ENCODE peak calls at places on chromosomes 6 and 20, in six cellular contexts. One of them, this sample, is unnamed. For H3K27me3, the result is how much of the 10 kb centered on the place peaks cover.

GRCh38 chr6:12582421-12583110 is 134.0 kb upstream of the PHACTR1 start:
- DNase-seq in small intestine: no peak
- DNase-seq in cardiac muscle cell: no peak
- DNase-seq in dorsolateral prefrontal cortex: no peak
- DNase-seq in HepG2: no peak
- DNase-seq in tibial nerve: no peak
- DNase-seq in this sample: no peak

GRCh38 chr20:1389703-1390385 is 3.0 kb downstream of the FKBP1A start:
- DNase-seq in small intestine: peak
- DNase-seq in cardiac muscle cell: no peak
- DNase-seq in dorsolateral prefrontal cortex: no peak
- DNase-seq in HepG2: no peak
- DNase-seq in tibial nerve: no peak
- DNase-seq in this sample: no peak

GRCh38 chr6:43997342-43997677 is 129.9 kb downstream of the MRPL14 start:
- DNase-seq in small intestine: peak
- DNase-seq in cardiac muscle cell: no peak
- DNase-seq in dorsolateral prefrontal cortex: peak
- DNase-seq in HepG2: no peak
- DNase-seq in tibial nerve: no peak
- DNase-seq in this sample: no peak

GRCh38 chr6:53979468-53980067 is 131.7 kb upstream of the MLIP start:
- DNase-seq in small intestine: peak
- DNase-seq in cardiac muscle cell: peak
- DNase-seq in dorsolateral prefrontal cortex: no peak
- DNase-seq in HepG2: peak
- DNase-seq in tibial nerve: no peak
- DNase-seq in this sample: peak

GRCh38 chr6:26128013-26128771 is 41.0 kb downstream of the HFE start:
- DNase-seq in small intestine: no peak
- DNase-seq in cardiac muscle cell: no peak
- DNase-seq in dorsolateral prefrontal cortex: no peak
- DNase-seq in HepG2: no peak
- DNase-seq in tibial nerve: no peak
- DNase-seq in this sample: no peak

GRCh38 chr6:87391334-87391733 is 16.4 kb upstream of the CFAP206 start:
- DNase-seq in small intestine: peak
- DNase-seq in cardiac muscle cell: peak
- DNase-seq in dorsolateral prefrontal cortex: no peak
- DNase-seq in HepG2: peak
- DNase-seq in tibial nerve: no peak
- DNase-seq in this sample: peak

GRCh38 chr6:36276581-36277536 is 7.0 kb downstream of the PNPLA1 start:
- DNase-seq in small intestine: no peak
- DNase-seq in cardiac muscle cell: no peak
- DNase-seq in dorsolateral prefrontal cortex: no peak
- DNase-seq in HepG2: no peak
- DNase-seq in tibial nerve: no peak
- DNase-seq in this sample: no peak

GRCh38 chr6:101117397-101118185 is 236.5 kb upstream of the ASCC3 start:
- DNase-seq in small intestine: peak
- DNase-seq in cardiac muscle cell: peak
- DNase-seq in dorsolateral prefrontal cortex: no peak
- DNase-seq in HepG2: no peak
- DNase-seq in tibial nerve: no peak
- DNase-seq in this sample: peak

GRCh38 chr6:116550796-116551195 is 2.8 kb upstream of the CALHM4 start:
- DNase-seq in small intestine: no peak
- DNase-seq in cardiac muscle cell: no peak
- DNase-seq in dorsolateral prefrontal cortex: no peak
- DNase-seq in HepG2: peak
- DNase-seq in tibial nerve: no peak
- DNase-seq in this sample: no peak

DNA sequence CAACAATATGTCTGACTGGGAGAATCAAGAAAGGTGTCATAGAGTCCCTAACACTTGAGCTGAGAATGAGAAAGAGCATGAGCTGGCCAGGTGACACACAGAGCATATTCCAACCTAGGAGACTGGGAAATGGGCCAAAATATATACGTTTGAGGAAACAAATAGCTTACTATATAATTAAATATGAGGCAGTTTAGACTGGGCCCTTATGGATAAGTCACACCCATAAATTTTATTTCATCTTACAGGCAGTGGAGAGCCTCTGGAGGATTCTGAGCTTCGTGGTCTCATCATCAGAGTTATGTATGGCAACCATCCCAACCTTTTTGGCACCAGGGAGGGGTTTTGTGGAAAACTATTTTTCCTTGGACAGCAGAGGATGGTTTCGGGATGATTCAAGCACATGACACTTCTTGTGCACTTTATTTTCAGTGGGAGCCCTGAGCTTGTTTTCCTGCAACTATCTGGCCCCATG is 12.9 kb upstream of the NQO2 start:
- DNase-seq in small intestine: peak
- DNase-seq in cardiac muscle cell: no peak
- DNase-seq in dorsolateral prefrontal cortex: no peak
- DNase-seq in HepG2: no peak
- DNase-seq in tibial nerve: no peak
- DNase-seq in this sample: no peak
- H3K27me3 ChIP-seq in small intestine: under half
- H3K27me3 ChIP-seq in cardiac muscle cell: under half
- H3K27me3 ChIP-seq in dorsolateral prefrontal cortex: under half
- H3K27me3 ChIP-seq in HepG2: under half
- H3K27me3 ChIP-seq in tibial nerve: under half
- H3K27me3 ChIP-seq in this sample: under half

GRCh38 chr6:170286934-170287265 is 4.0 kb downstream of the DLL1 start:
- DNase-seq in small intestine: no peak
- DNase-seq in cardiac muscle cell: no peak
- DNase-seq in dorsolateral prefrontal cortex: no peak
- DNase-seq in HepG2: no peak
- DNase-seq in tibial nerve: no peak
- DNase-seq in this sample: no peak

GRCh38 chr6:170285482-170285881 is 5.4 kb downstream of the DLL1 start:
- DNase-seq in small intestine: no peak
- DNase-seq in cardiac muscle cell: no peak
- DNase-seq in dorsolateral prefrontal cortex: no peak
- DNase-seq in HepG2: no peak
- DNase-seq in tibial nerve: no peak
- DNase-seq in this sample: no peak

GRCh38 chr6:170287371-170287876 is 3.5 kb downstream of the DLL1 start:
- DNase-seq in small intestine: no peak
- DNase-seq in cardiac muscle cell: no peak
- DNase-seq in dorsolateral prefrontal cortex: no peak
- DNase-seq in HepG2: no peak
- DNase-seq in tibial nerve: no peak
- DNase-seq in this sample: no peak

GRCh38 chr6:170284866-170285469 is 5.9 kb downstream of the DLL1 start:
- DNase-seq in small intestine: no peak
- DNase-seq in cardiac muscle cell: no peak
- DNase-seq in dorsolateral prefrontal cortex: no peak
- DNase-seq in HepG2: no peak
- DNase-seq in tibial nerve: no peak
- DNase-seq in this sample: no peak

DNA sequence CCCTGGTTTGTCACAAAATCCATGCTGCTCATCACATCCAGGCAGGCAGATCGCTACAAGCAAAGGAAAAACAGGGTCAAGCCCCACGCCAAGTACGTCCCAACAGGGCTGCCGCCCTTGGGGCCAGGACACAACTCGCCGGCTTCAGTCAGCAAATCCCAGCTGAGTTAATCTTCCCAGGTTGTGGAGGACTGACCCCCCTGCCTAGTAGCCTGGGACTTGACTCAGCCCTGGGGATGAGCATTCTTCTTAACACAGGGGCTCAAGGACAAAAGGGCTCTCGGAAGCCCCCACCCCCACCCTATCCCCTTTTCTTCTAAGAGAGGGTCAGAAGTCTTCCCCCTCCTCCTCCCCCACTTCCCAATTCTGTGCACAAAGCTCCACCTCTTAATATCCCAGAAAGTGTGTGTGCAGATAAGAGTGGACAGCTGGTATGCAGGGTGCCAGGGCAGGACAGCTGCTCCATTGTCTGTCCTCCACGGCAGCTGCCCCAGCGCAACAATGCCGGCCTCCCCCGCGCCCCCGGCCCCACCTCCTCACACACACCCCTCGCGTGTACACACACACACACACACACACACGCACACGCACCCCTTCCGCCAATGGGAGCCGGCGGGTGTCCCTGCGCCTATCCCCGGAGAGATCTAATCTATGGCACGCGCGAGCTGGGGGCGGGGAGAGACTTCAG is 4.5 kb downstream of the DLL1 start:
- DNase-seq in small intestine: no peak
- DNase-seq in cardiac muscle cell: no peak
- DNase-seq in dorsolateral prefrontal cortex: peak
- DNase-seq in HepG2: no peak
- DNase-seq in tibial nerve: no peak
- DNase-seq in this sample: peak
- H3K27me3 ChIP-seq in small intestine: under half
- H3K27me3 ChIP-seq in cardiac muscle cell: half or more
- H3K27me3 ChIP-seq in dorsolateral prefrontal cortex: under half
- H3K27me3 ChIP-seq in HepG2: half or more
- H3K27me3 ChIP-seq in tibial nerve: under half
- H3K27me3 ChIP-seq in this sample: under half

DNA sequence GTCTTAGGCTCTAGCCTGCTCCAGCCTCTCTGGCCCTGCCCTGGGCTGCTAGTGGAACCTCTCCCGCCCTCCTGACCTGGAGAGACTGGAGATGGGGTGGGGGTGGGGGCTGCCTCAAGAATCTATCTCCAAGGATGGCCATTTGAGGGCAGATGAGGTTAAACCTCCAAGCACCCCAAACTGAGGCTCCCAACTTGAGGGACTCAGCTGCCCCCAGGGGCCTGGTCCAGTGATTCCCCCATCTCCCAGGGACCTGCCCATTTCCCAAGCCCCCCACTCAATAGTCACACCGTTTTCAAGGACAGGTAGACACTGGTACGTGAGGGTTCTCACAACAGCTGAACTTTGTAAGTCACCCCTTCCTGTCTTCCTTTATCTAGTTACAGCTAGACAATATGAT is 7.1 kb upstream of the BPIFB1 start:
- DNase-seq in small intestine: no peak
- DNase-seq in cardiac muscle cell: no peak
- DNase-seq in dorsolateral prefrontal cortex: no peak
- DNase-seq in HepG2: no peak
- DNase-seq in tibial nerve: no peak
- DNase-seq in this sample: no peak
- H3K27me3 ChIP-seq in small intestine: under half
- H3K27me3 ChIP-seq in cardiac muscle cell: under half
- H3K27me3 ChIP-seq in dorsolateral prefrontal cortex: under half
- H3K27me3 ChIP-seq in HepG2: under half
- H3K27me3 ChIP-seq in tibial nerve: under half
- H3K27me3 ChIP-seq in this sample: under half

GRCh38 chr6:168447282-168447681 is 6.3 kb downstream of the SMOC2 start:
- DNase-seq in small intestine: no peak
- DNase-seq in cardiac muscle cell: no peak
- DNase-seq in dorsolateral prefrontal cortex: no peak
- DNase-seq in HepG2: no peak
- DNase-seq in tibial nerve: no peak
- DNase-seq in this sample: no peak

GRCh38 chr6:168450921-168451320 is 9.9 kb downstream of the SMOC2 start:
- DNase-seq in small intestine: peak
- DNase-seq in cardiac muscle cell: no peak
- DNase-seq in dorsolateral prefrontal cortex: no peak
- DNase-seq in HepG2: no peak
- DNase-seq in tibial nerve: no peak
- DNase-seq in this sample: peak

GRCh38 chr6:168448243-168448855 is 7.4 kb downstream of the SMOC2 start:
- DNase-seq in small intestine: no peak
- DNase-seq in cardiac muscle cell: no peak
- DNase-seq in dorsolateral prefrontal cortex: no peak
- DNase-seq in HepG2: no peak
- DNase-seq in tibial nerve: no peak
- DNase-seq in this sample: no peak

GRCh38 chr6:168451805-168452204 is 10.8 kb downstream of the SMOC2 start:
- DNase-seq in small intestine: no peak
- DNase-seq in cardiac muscle cell: peak
- DNase-seq in dorsolateral prefrontal cortex: no peak
- DNase-seq in HepG2: no peak
- DNase-seq in tibial nerve: no peak
- DNase-seq in this sample: no peak

DNA sequence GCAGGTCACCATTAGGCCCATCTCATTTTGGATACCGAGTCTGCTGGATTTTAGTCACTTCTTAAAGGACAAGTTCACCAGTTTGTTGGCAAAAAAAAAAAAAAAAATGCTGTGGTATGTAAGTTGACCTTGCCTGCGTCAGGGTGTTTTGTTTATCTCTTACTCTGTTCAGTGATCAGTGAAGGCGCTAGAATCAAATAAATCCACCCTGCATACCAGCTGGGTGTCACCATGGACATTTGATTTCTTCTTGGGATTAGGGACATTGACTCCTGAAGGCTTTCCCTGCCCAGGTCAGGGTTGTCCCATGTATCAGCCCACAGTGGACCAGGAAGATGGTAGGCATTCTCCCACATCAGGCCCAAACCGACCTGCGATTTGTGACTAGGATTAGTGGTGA is 6.8 kb downstream of the SMOC2 start:
- DNase-seq in small intestine: no peak
- DNase-seq in cardiac muscle cell: no peak
- DNase-seq in dorsolateral prefrontal cortex: no peak
- DNase-seq in HepG2: no peak
- DNase-seq in tibial nerve: no peak
- DNase-seq in this sample: no peak
- H3K27me3 ChIP-seq in small intestine: under half
- H3K27me3 ChIP-seq in cardiac muscle cell: under half
- H3K27me3 ChIP-seq in dorsolateral prefrontal cortex: half or more
- H3K27me3 ChIP-seq in HepG2: half or more
- H3K27me3 ChIP-seq in tibial nerve: under half
- H3K27me3 ChIP-seq in this sample: under half

This sample was measured in HAP-1.